ENCODE peak calls at places on chromosomes 6 and 20, in six cellular contexts. A is esophagus squamous epithelium; G is NCI-H1417; S is activated CD4-positive, CD25-positive, alpha-beta regulatory T cell treated with anti-CD3 and anti-CD28 coated beads, Interleukin-2, amount 50 U/mL, for 16 hours; U is erythroblast; B is AG09309. T is an unnamed sample.

GRCh38 chr20:41345729-41346067 is 5.1 kb downstream of the LPIN3 start:
- DNase-seq in A (no peak), G (no peak), S (no peak), U (no peak), B (no peak), T (no peak)

GRCh38 chr20:44210422-44211176 is at the start of gene OSER1:
- DNase-seq in A (peak), G (peak), S (peak), U (peak), B (peak), T (peak)

GRCh38 chr6:139369068-139369467 is 5.4 kb downstream of the CITED2 start:
- DNase-seq in A (no peak), G (no peak), S (no peak), U (no peak), B (no peak), T (no peak)

GRCh38 chr6:364609-365540 is 26.7 kb upstream of the IRF4 start:
- DNase-seq in A (no peak), G (no peak), S (no peak), U (no peak), B (no peak), T (no peak)

GRCh38 chr20:37464173-37464572 is 56.9 kb upstream of the NNAT start:
- DNase-seq in A (no peak), G (no peak), S (no peak), U (no peak), B (no peak), T (no peak)

GRCh38 chr6:28884423-28885148 is 39.2 kb downstream of the TRIM27 start:
- DNase-seq in A (no peak), G (no peak), S (peak), U (peak), B (no peak), T (no peak)

GRCh38 chr6:129671442-129672344 is 38.3 kb downstream of the ARHGAP18 start:
- DNase-seq in A (no peak), G (no peak), S (peak), U (peak), B (no peak), T (no peak)

GRCh38 chr20:47024461-47024937 is 129.9 kb downstream of the EYA2 start:
- DNase-seq in A (no peak), G (no peak), S (no peak), U (no peak), B (peak), T (no peak)

GRCh38 chr6:117616971-117617765 is 14.9 kb upstream of the GOPC start:
- DNase-seq in A (no peak), G (no peak), S (no peak), U (no peak), B (no peak), T (no peak)

GRCh38 chr6:75117701-75118100 is 88.2 kb downstream of the COL12A1 start:
- DNase-seq in A (no peak), G (no peak), S (no peak), U (no peak), B (no peak), T (peak)

GRCh38 chr20:56393133-56393472 is 658 bp downstream of the CSTF1 start:
- DNase-seq in A (no peak), G (peak), S (no peak), U (peak), B (no peak), T (no peak)